ENCODE peak calls at places on chromosomes 5 and 9, in seven cellular contexts. F is NCI-H1105, L is fibroblast of the conjunctiva, H is kidney, C is left colon, K is anterior cingulate cortex, R is right cardiac atrium. V is an unnamed sample.

GRCh38 chr5:1799110-1799601 is 481 bp downstream of the MRPL36 start:
- DNase-seq in K (no peak), F (no peak), R (no peak), H (no peak), L (no peak), C (no peak), V (peak)

GRCh38 chr9:98807070-98807810 is at the start of gene GALNT12:
- DNase-seq in H (peak), F (peak), L (no peak), C (peak), K (peak), R (peak), V (no peak)

GRCh38 chr5:173829826-173830225 is 58.3 kb upstream of the CPEB4 start:
- DNase-seq in R (no peak), L (no peak), C (no peak), F (no peak), H (peak), K (no peak), V (no peak)

GRCh38 chr5:137486707-137487106 is 12.4 kb downstream of the SPOCK1 start:
- DNase-seq in L (no peak), K (no peak), H (no peak), R (peak), C (no peak), F (no peak), V (no peak)

GRCh38 chr9:470795-471194 is 256.1 kb downstream of the DOCK8 start:
- DNase-seq in C (no peak), L (no peak), H (no peak), F (peak), R (no peak), K (no peak), V (no peak)

GRCh38 chr5:137442660-137443059 is 56.5 kb downstream of the SPOCK1 start:
- DNase-seq in H (no peak), L (no peak), C (no peak), F (peak), K (peak), R (no peak), V (no peak)

GRCh38 chr5:143932584-143932983 is 120.6 kb downstream of the HMHB1 start:
- DNase-seq in R (no peak), K (no peak), H (no peak), C (no peak), F (no peak), L (no peak), V (no peak)

GRCh38 chr5:146947181-146947941 is 68.8 kb upstream of the PPP2R2B start:
- DNase-seq in K (no peak), L (no peak), R (no peak), C (no peak), H (no peak), F (no peak), V (no peak)

GRCh38 chr5:77356740-77357139 is 135.4 kb downstream of the WDR41 start:
- DNase-seq in R (no peak), C (no peak), K (no peak), L (peak), H (no peak), F (no peak), V (no peak)

GRCh38 chr9:82513976-82514735 is 525.6 kb downstream of the SPATA31D1 start:
- DNase-seq in H (no peak), F (no peak), K (no peak), R (no peak), L (no peak), C (no peak), V (no peak)

GRCh38 chr9:12224449-12224848 is 468.7 kb upstream of the TYRP1 start:
- DNase-seq in K (no peak), R (no peak), L (no peak), C (no peak), F (no peak), H (no peak), V (no peak)

GRCh38 chr9:93108301-93109041 is 12.5 kb downstream of the CARD19 start:
- DNase-seq in L (no peak), F (no peak), R (no peak), H (peak), K (no peak), C (peak), V (no peak)

GRCh38 chr5:149932445-149933350 is 11.9 kb downstream of the PDE6A start:
- DNase-seq in R (no peak), C (no peak), L (no peak), K (no peak), H (no peak), F (no peak), V (no peak)

GRCh38 chr9:117722108-117722761 is 18.0 kb downstream of the TLR4 start:
- DNase-seq in K (no peak), H (no peak), F (no peak), C (no peak), R (peak), L (no peak), V (no peak)

GRCh38 chr9:110626109-110626829 is 42.3 kb upstream of the MUSK start:
- DNase-seq in L (peak), H (no peak), F (no peak), C (no peak), R (no peak), K (no peak), V (no peak)

GRCh38 chr5:62051747-62052146 is 254.3 kb upstream of the KIF2A start:
- DNase-seq in H (no peak), C (no peak), F (no peak), R (no peak), L (no peak), K (no peak), V (no peak)

GRCh38 chr9:94156549-94157407 is 72.5 kb downstream of the PTPDC1 start:
- DNase-seq in K (peak), F (peak), H (peak), C (peak), R (peak), L (peak), V (peak)

GRCh38 chr5:178339272-178339671 is 106.7 kb upstream of the PHYKPL start:
- DNase-seq in L (no peak), H (no peak), R (no peak), F (no peak), C (no peak), K (no peak), V (no peak)

GRCh38 chr9:129584136-129584535 is 36.8 kb downstream of the C9orf50 start:
- DNase-seq in R (peak), H (no peak), K (peak), C (peak), F (peak), L (peak), V (peak)

GRCh38 chr5:156219483-156219882 is 107.5 kb upstream of the SGCD start:
- DNase-seq in C (no peak), F (no peak), L (no peak), R (no peak), K (no peak), H (no peak), V (no peak)

GRCh38 chr5:93611900-93612898 is 29.2 kb downstream of the NR2F1 start:
- DNase-seq in H (peak), C (no peak), K (no peak), R (peak), F (no peak), L (no peak), V (no peak)

GRCh38 chr5:161263186-161263585 is 283.3 kb downstream of the GABRB2 start:
- DNase-seq in C (no peak), L (no peak), H (no peak), K (no peak), R (no peak), F (no peak), V (no peak)

GRCh38 chr9:98915599-98915998 is 28.1 kb upstream of the COL15A1 start:
- DNase-seq in K (no peak), F (no peak), C (no peak), R (no peak), H (no peak), L (no peak), V (no peak)

GRCh38 chr5:138975098-138975847 is 100.1 kb upstream of the LRRTM2 start:
- DNase-seq in C (no peak), K (peak), R (peak), F (no peak), H (no peak), L (peak), V (no peak)

GRCh38 chr9:100150209-100150608 is 51.2 kb downstream of the INVS start:
- DNase-seq in H (no peak), F (peak), R (no peak), K (no peak), C (no peak), L (peak), V (no peak)

GRCh38 chr5:6725448-6725847 is 12.2 kb downstream of the TENT4A start:
- DNase-seq in H (no peak), F (no peak), K (no peak), R (no peak), L (no peak), C (no peak), V (no peak)

GRCh38 chr9:109052416-109052815 is 39.1 kb upstream of the CTNNAL1 start:
- DNase-seq in F (no peak), C (no peak), R (no peak), H (no peak), L (peak), K (no peak), V (no peak)

GRCh38 chr9:130579738-130580463 is 524 bp downstream of the FUBP3 start:
- DNase-seq in C (no peak), K (no peak), F (no peak), H (no peak), L (no peak), R (no peak), V (no peak)

GRCh38 chr5:114369680-114370417 is 8.0 kb downstream of the KCNN2 start:
- DNase-seq in F (no peak), H (no peak), K (no peak), C (no peak), L (no peak), R (no peak), V (no peak)

GRCh38 chr9:132242621-132243155 is 80.8 kb downstream of the NTNG2 start:
- DNase-seq in R (no peak), H (peak), C (no peak), L (no peak), F (no peak), K (no peak), V (no peak)

GRCh38 chr9:110995511-110996340 is 42.5 kb downstream of the LPAR1 start:
- DNase-seq in K (no peak), H (no peak), F (no peak), R (no peak), C (no peak), L (no peak), V (no peak)

GRCh38 chr5:119409235-119409815 is 43.0 kb upstream of the HSD17B4 start:
- DNase-seq in H (no peak), K (no peak), R (no peak), C (no peak), F (no peak), L (no peak), V (no peak)

GRCh38 chr5:17665836-17666235 is 31.6 kb downstream of the TAF11L14 start:
- DNase-seq in R (no peak), K (no peak), C (no peak), H (no peak), L (no peak), F (no peak), V (no peak)

GRCh38 chr9:97766092-97766491 is 69.0 kb upstream of the XPA start:
- DNase-seq in L (no peak), K (no peak), R (no peak), C (no peak), F (no peak), H (no peak), V (no peak)

GRCh38 chr9:114347675-114348074 is 18.0 kb downstream of the ORM2 start:
- DNase-seq in L (no peak), C (no peak), K (peak), H (peak), R (no peak), F (no peak), V (peak)

GRCh38 chr5:157222506-157223230 is 42.0 kb downstream of the ITK start:
- DNase-seq in C (no peak), H (no peak), K (no peak), L (no peak), F (no peak), R (no peak), V (no peak)

GRCh38 chr9:33256236-33256635 is 8.3 kb downstream of the BAG1 start:
- DNase-seq in K (no peak), L (no peak), F (no peak), H (no peak), R (no peak), C (no peak), V (no peak)

GRCh38 chr9:89428901-89429890 is 68.7 kb downstream of the SEMA4D start:
- DNase-seq in K (no peak), F (no peak), R (no peak), H (peak), L (no peak), C (peak), V (no peak)

GRCh38 chr5:38250752-38251448 is 7.5 kb upstream of the EGFLAM start:
- DNase-seq in F (no peak), H (no peak), L (no peak), R (no peak), C (no peak), K (no peak), V (no peak)

V was measured in hypothalamus.